ENCODE peak calls at places on chromosome 20, in five cellular contexts. D is astrocyte of the spinal cord, J is GM13976, R is fibroblast of lung, U is esophagus muscularis mucosa. C is an unnamed sample.

GRCh38 chr20:48364055-48364454 is 463.7 kb downstream of the PREX1 start:
- DNase-seq in D (no peak), J (no peak), R (no peak), U (no peak), C (no peak)

GRCh38 chr20:45887346-45887715 is at the start of gene SPATA25:
- DNase-seq in D (no peak), J (no peak), R (no peak), U (no peak), C (no peak)

GRCh38 chr20:32179934-32180333 is 27.6 kb downstream of the PLAGL2 start:
- DNase-seq in D (no peak), J (no peak), R (no peak), U (no peak), C (no peak)

GRCh38 chr20:46261456-46262253 is 46.6 kb downstream of the CDH22 start:
- DNase-seq in D (no peak), J (no peak), R (no peak), U (no peak), C (no peak)

GRCh38 chr20:43165611-43166010 is 24.1 kb downstream of the PTPRT start:
- DNase-seq in D (no peak), J (no peak), R (no peak), U (no peak), C (no peak)

GRCh38 chr20:51372176-51372803 is 170.2 kb downstream of the NFATC2 start:
- DNase-seq in D (peak), J (peak), R (peak), U (no peak), C (peak)

GRCh38 chr20:59662856-59663512 is 58.6 kb downstream of the PHACTR3 start:
- DNase-seq in D (no peak), J (no peak), R (no peak), U (peak), C (no peak)

GRCh38 chr20:25296094-25297093 is 48.5 kb downstream of the PYGB start:
- DNase-seq in D (no peak), J (peak), R (no peak), U (no peak), C (no peak)

GRCh38 chr20:258963-259362 is 1.4 kb downstream of the DEFB132 start:
- DNase-seq in D (peak), J (no peak), R (peak), U (no peak), C (no peak)

DNA sequence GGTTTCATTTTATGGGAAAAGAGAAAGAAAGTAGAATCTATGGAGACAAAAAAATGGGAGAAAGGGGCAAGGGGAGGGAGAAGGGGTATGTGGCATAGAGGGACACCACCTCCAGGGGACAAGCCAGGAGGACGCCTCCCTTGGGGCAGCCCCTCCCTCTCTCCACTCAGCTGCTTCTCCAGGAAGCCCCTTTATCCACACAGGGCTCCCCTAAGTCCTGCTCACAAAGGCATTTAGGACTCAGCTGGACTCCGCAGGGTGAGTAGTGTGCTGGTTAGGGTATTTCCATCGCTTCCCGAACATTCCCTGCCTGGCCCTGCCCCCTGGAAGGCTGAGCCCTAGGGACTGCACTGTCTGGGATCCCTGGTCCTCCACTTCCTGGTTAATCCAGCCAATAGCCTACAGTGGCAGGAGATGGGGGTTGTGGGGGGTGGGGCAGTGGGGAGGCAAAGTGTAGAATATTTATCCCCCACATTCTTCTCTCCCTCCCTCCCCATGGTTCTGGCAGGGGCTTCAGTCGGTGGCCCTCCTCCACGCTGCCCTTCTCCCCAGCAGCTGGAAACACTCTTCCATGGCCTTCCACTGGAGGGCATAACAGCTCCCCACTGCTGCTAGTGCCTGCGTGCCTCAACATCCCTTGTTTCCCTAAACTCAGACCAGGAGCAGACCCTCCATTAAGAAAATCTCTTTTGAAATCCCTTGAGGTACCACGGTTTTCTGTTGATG is 84.8 kb downstream of the SNX5 start:
- DNase-seq in D (no peak), J (no peak), R (no peak), U (no peak), C (no peak)
- TF ChIP-seq CTCF in D (peak), J (no peak), R (peak), U (no peak), C (no peak)

GRCh38 chr20:3172933-3173581 is at the start of gene LZTS3:
- DNase-seq in D (peak), J (peak), R (peak), U (no peak), C (no peak)
- TF ChIP-seq CTCF in D (no peak), J (no peak), R (no peak), U (no peak), C (no peak)

GRCh38 chr20:33667245-33668086 is 723 bp downstream of the ACTL10 start:
- DNase-seq in D (no peak), J (peak), R (peak), U (no peak), C (peak)
- TF ChIP-seq CTCF in D (no peak), J (peak), R (no peak), U (no peak), C (no peak)

GRCh38 chr20:50073500-50073899 is 39.5 kb downstream of the UBE2V1 start:
- DNase-seq in D (no peak), J (no peak), R (no peak), U (no peak), C (no peak)

GRCh38 chr20:50068041-50068651 is 44.8 kb downstream of the UBE2V1 start:
- DNase-seq in D (no peak), J (no peak), R (no peak), U (no peak), C (no peak)

GRCh38 chr20:50067461-50067860 is 45.5 kb downstream of the UBE2V1 start:
- DNase-seq in D (no peak), J (no peak), R (no peak), U (no peak), C (no peak)

GRCh38 chr20:50071039-50071888 is 41.7 kb downstream of the UBE2V1 start:
- DNase-seq in D (peak), J (peak), R (peak), U (peak), C (peak)

GRCh38 chr20:50070361-50070760 is 42.6 kb downstream of the UBE2V1 start:
- DNase-seq in D (no peak), J (no peak), R (no peak), U (no peak), C (no peak)
- TF ChIP-seq CTCF in D (no peak), J (no peak), R (no peak), U (no peak), C (no peak)

DNA sequence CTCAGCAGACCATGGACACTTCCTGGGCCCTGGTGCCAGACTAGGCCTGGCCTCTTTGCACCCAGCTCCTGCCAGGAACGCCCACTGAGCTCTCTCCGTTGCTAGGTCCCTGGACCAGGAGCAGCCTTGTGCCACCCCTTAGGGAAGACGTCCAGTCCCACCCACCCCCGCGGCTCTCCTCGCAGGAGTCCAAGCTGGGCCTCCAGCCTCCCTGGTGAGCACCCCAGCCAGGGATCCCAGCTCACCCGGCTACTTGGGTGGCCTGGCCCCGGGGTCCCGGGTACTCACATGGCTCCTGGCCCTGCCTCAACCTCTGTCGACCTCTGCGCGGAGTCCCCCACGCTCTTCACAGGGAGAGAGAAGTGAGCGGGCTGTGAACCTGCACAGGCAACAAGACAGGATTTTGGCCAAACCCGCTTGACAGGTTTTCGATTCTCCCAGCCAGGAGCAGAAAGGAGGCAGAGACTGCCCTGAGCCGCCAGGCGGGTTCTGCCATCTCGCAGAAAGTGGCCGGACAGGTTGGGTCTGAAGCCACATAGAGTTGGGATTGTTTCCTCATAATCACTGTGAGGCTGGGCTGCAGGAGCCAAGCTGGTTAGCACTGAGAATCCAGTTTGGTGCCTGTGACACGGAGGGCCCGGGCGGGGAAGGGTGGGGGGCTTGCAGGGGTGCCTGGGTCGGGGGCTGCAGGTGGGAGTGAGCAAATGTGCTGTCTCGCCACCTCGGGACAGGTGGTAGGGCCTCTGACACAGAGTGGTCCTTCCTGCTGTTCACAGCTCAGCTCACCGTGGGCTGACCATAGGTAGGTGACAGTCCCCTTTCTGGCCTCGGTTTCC is at the start of gene RBBP8NL:
- DNase-seq in D (no peak), J (no peak), R (no peak), U (no peak), C (no peak)
- TF ChIP-seq CTCF in D (no peak), J (no peak), R (no peak), U (no peak), C (no peak)

DNA sequence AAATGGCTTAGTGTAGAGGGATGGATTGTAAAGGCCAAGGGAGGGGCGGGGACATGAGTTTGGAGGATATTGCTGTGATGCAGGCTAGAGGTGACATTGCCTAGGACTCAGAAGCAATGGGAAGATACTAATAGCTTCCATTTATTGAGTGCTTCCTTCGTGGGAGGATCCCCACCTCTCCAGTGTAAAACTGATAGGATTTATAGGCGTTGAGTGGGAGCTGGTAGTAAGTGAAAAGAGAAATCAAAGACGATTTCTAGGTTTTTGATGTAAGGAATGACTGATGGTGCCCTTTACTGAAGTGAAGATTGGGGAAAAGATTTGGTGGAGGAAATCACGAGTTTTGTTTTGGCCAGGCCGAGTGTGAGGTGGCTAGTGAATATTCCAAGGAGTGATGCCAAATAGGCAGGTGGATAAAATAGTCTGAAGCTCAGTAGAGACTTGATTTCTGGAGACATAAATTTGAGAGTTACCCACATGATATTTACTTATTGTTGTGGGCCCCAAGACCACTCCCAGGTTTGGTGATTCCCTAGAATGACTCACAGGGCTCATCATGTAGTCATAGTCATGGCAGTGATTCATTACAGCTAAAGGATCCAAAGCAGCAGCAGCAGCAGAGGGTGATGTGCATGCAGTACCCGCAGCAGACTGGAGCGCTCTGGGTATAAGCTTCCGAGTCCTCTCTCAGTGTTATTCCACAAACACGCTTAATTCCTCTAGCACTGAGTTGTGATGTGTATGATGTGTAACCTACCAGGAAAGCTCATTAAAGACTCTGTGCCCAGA is 10.2 kb downstream of the RPRD1B start:
- DNase-seq in D (peak), J (no peak), R (peak), U (no peak), C (peak)
- TF ChIP-seq CTCF in D (no peak), J (no peak), R (no peak), U (no peak), C (no peak)

DNA sequence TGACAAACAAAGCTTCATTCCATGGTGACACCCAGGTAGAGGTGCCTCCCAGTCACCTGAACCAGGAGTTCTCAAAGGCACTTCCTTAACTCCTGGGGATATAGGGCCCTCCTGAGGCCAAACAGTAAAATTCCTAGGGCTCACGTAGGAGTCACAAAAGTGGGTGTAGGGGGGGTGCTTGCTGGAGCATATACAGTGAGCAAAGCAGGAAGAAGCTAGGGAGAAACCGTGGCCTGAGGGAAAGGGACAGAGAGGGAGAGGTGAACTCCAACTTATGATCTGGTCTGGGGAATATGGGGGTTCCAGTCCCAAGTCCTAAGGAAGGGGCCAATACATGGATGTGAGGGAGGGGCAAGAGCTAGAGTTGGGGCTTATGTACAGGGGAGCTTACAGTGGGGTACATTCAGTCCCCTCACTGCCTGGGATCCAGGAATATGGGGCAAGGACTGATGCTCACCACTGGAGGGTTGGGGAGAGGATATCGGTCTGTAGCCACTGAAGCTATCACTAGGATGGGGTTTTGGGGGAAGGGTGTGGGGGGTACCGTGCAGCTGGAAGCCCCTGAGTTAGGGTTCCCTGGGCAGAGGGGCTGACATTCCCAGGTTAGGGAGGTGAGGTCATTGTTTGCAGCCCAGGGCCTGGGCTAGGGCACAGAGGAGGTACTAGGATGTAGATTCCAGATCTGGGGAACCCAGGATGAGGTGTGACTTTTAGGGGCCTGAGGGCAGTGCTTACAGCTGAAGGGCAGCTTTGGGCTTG is 950 bp downstream of the PEDS1 start:
- DNase-seq in D (no peak), J (no peak), R (no peak), U (no peak), C (no peak)
- TF ChIP-seq CTCF in D (no peak), J (peak), R (no peak), U (no peak), C (no peak)

GRCh38 chr20:62656205-62656918 is 14.1 kb downstream of the SLCO4A1 start:
- DNase-seq in D (no peak), J (no peak), R (no peak), U (no peak), C (no peak)
- TF ChIP-seq CTCF in D (no peak), J (no peak), R (no peak), U (no peak), C (no peak)

C was measured in HFF-Myc.